ENCODE peak calls at places on chromosomes 1 and 21, in eight cellular contexts. One of them, this sample, is unnamed.

GRCh38 chr1:196608401-196609113 is at the start of gene KCNT2:
- DNase-seq in A549: peak
- DNase-seq in esophagus muscularis mucosa: no peak
- DNase-seq in stomach: peak
- DNase-seq in tibial nerve: peak
- DNase-seq in K562: peak
- DNase-seq in H1: peak
- DNase-seq in upper lobe of left lung: peak
- DNase-seq in this sample: peak

GRCh38 chr1:229431270-229432115 is 2.4 kb downstream of the ACTA1 start:
- DNase-seq in A549: no peak
- DNase-seq in esophagus muscularis mucosa: no peak
- DNase-seq in stomach: no peak
- DNase-seq in tibial nerve: no peak
- DNase-seq in K562: no peak
- DNase-seq in H1: no peak
- DNase-seq in upper lobe of left lung: no peak
- DNase-seq in this sample: no peak

GRCh38 chr1:52602328-52603300 is at the start of gene GPX7:
- DNase-seq in A549: no peak
- DNase-seq in esophagus muscularis mucosa: no peak
- DNase-seq in stomach: peak
- DNase-seq in tibial nerve: no peak
- DNase-seq in K562: no peak
- DNase-seq in H1: peak
- DNase-seq in upper lobe of left lung: peak
- DNase-seq in this sample: peak

GRCh38 chr1:248924696-248925532 is 18.9 kb downstream of the PGBD2 start:
- DNase-seq in A549: peak
- DNase-seq in esophagus muscularis mucosa: no peak
- DNase-seq in stomach: peak
- DNase-seq in tibial nerve: no peak
- DNase-seq in K562: no peak
- DNase-seq in H1: no peak
- DNase-seq in upper lobe of left lung: no peak
- DNase-seq in this sample: no peak

GRCh38 chr1:41529621-41530395 is 45.3 kb upstream of the EDN2 start:
- DNase-seq in A549: no peak
- DNase-seq in esophagus muscularis mucosa: no peak
- DNase-seq in stomach: no peak
- DNase-seq in tibial nerve: no peak
- DNase-seq in K562: peak
- DNase-seq in H1: no peak
- DNase-seq in upper lobe of left lung: no peak
- DNase-seq in this sample: no peak

GRCh38 chr1:214670098-214670497 is 67.1 kb downstream of the CENPF start:
- DNase-seq in A549: no peak
- DNase-seq in esophagus muscularis mucosa: no peak
- DNase-seq in stomach: peak
- DNase-seq in tibial nerve: peak
- DNase-seq in K562: no peak
- DNase-seq in H1: no peak
- DNase-seq in upper lobe of left lung: no peak
- DNase-seq in this sample: peak

GRCh38 chr1:27575861-27576331 is 28.0 kb downstream of the AHDC1 start:
- DNase-seq in A549: peak
- DNase-seq in esophagus muscularis mucosa: peak
- DNase-seq in stomach: peak
- DNase-seq in tibial nerve: no peak
- DNase-seq in K562: peak
- DNase-seq in H1: peak
- DNase-seq in upper lobe of left lung: peak
- DNase-seq in this sample: peak

GRCh38 chr1:203381151-203381751 is 30.3 kb upstream of the FMOD start:
- DNase-seq in A549: no peak
- DNase-seq in esophagus muscularis mucosa: peak
- DNase-seq in stomach: no peak
- DNase-seq in tibial nerve: no peak
- DNase-seq in K562: no peak
- DNase-seq in H1: no peak
- DNase-seq in upper lobe of left lung: no peak
- DNase-seq in this sample: no peak

GRCh38 chr1:8133657-8134430 is 107.7 kb upstream of the ERRFI1 start:
- DNase-seq in A549: no peak
- DNase-seq in esophagus muscularis mucosa: peak
- DNase-seq in stomach: peak
- DNase-seq in tibial nerve: peak
- DNase-seq in K562: no peak
- DNase-seq in H1: no peak
- DNase-seq in upper lobe of left lung: no peak
- DNase-seq in this sample: peak

GRCh38 chr1:155893389-155894142 is 17.6 kb downstream of the RIT1 start:
- DNase-seq in A549: peak
- DNase-seq in esophagus muscularis mucosa: no peak
- DNase-seq in stomach: no peak
- DNase-seq in tibial nerve: no peak
- DNase-seq in K562: no peak
- DNase-seq in H1: no peak
- DNase-seq in upper lobe of left lung: no peak
- DNase-seq in this sample: no peak

GRCh38 chr1:240363315-240363714 is 248.6 kb downstream of the GREM2 start:
- DNase-seq in A549: no peak
- DNase-seq in esophagus muscularis mucosa: no peak
- DNase-seq in stomach: no peak
- DNase-seq in tibial nerve: no peak
- DNase-seq in K562: no peak
- DNase-seq in H1: no peak
- DNase-seq in upper lobe of left lung: no peak
- DNase-seq in this sample: no peak

GRCh38 chr21:42534901-42535378 is 21.3 kb downstream of the SLC37A1 start:
- DNase-seq in A549: no peak
- DNase-seq in esophagus muscularis mucosa: no peak
- DNase-seq in stomach: peak
- DNase-seq in tibial nerve: no peak
- DNase-seq in K562: no peak
- DNase-seq in H1: no peak
- DNase-seq in upper lobe of left lung: no peak
- DNase-seq in this sample: no peak

GRCh38 chr21:45819478-45820170 is 161.9 kb upstream of the COL6A1 start:
- DNase-seq in A549: no peak
- DNase-seq in esophagus muscularis mucosa: peak
- DNase-seq in stomach: no peak
- DNase-seq in tibial nerve: no peak
- DNase-seq in K562: no peak
- DNase-seq in H1: no peak
- DNase-seq in upper lobe of left lung: no peak
- DNase-seq in this sample: no peak

GRCh38 chr1:108830119-108831008 is 26.5 kb downstream of the AKNAD1 start:
- DNase-seq in A549: peak
- DNase-seq in esophagus muscularis mucosa: peak
- DNase-seq in stomach: peak
- DNase-seq in tibial nerve: peak
- DNase-seq in K562: peak
- DNase-seq in H1: no peak
- DNase-seq in upper lobe of left lung: peak
- DNase-seq in this sample: no peak

GRCh38 chr1:213415686-213416380 is 364.8 kb downstream of the RPS6KC1 start:
- DNase-seq in A549: no peak
- DNase-seq in esophagus muscularis mucosa: peak
- DNase-seq in stomach: no peak
- DNase-seq in tibial nerve: no peak
- DNase-seq in K562: no peak
- DNase-seq in H1: no peak
- DNase-seq in upper lobe of left lung: no peak
- DNase-seq in this sample: no peak

GRCh38 chr1:97864615-97865014 is 56.2 kb downstream of the DPYD start:
- DNase-seq in A549: no peak
- DNase-seq in esophagus muscularis mucosa: no peak
- DNase-seq in stomach: no peak
- DNase-seq in tibial nerve: no peak
- DNase-seq in K562: no peak
- DNase-seq in H1: no peak
- DNase-seq in upper lobe of left lung: no peak
- DNase-seq in this sample: no peak

GRCh38 chr1:187244623-187245022 is 415.9 kb downstream of the PLA2G4A start:
- DNase-seq in A549: no peak
- DNase-seq in esophagus muscularis mucosa: no peak
- DNase-seq in stomach: no peak
- DNase-seq in tibial nerve: no peak
- DNase-seq in K562: no peak
- DNase-seq in H1: no peak
- DNase-seq in upper lobe of left lung: no peak
- DNase-seq in this sample: peak

GRCh38 chr1:219329606-219330005 is 155.9 kb downstream of the LYPLAL1 start:
- DNase-seq in A549: no peak
- DNase-seq in esophagus muscularis mucosa: no peak
- DNase-seq in stomach: no peak
- DNase-seq in tibial nerve: no peak
- DNase-seq in K562: no peak
- DNase-seq in H1: no peak
- DNase-seq in upper lobe of left lung: no peak
- DNase-seq in this sample: no peak

GRCh38 chr1:103274886-103275285 is 166.6 kb upstream of the COL11A1 start:
- DNase-seq in A549: no peak
- DNase-seq in esophagus muscularis mucosa: no peak
- DNase-seq in stomach: no peak
- DNase-seq in tibial nerve: no peak
- DNase-seq in K562: no peak
- DNase-seq in H1: no peak
- DNase-seq in upper lobe of left lung: no peak
- DNase-seq in this sample: no peak

GRCh38 chr1:41456847-41457540 is 27.5 kb downstream of the EDN2 start:
- DNase-seq in A549: no peak
- DNase-seq in esophagus muscularis mucosa: no peak
- DNase-seq in stomach: no peak
- DNase-seq in tibial nerve: no peak
- DNase-seq in K562: no peak
- DNase-seq in H1: no peak
- DNase-seq in upper lobe of left lung: no peak
- DNase-seq in this sample: no peak

GRCh38 chr1:214474467-214474866 is 76.9 kb downstream of the PTPN14 start:
- DNase-seq in A549: no peak
- DNase-seq in esophagus muscularis mucosa: no peak
- DNase-seq in stomach: no peak
- DNase-seq in tibial nerve: no peak
- DNase-seq in K562: no peak
- DNase-seq in H1: no peak
- DNase-seq in upper lobe of left lung: no peak
- DNase-seq in this sample: no peak

GRCh38 chr1:108057536-108057935 is 92.6 kb upstream of the VAV3 start:
- DNase-seq in A549: no peak
- DNase-seq in esophagus muscularis mucosa: no peak
- DNase-seq in stomach: no peak
- DNase-seq in tibial nerve: peak
- DNase-seq in K562: no peak
- DNase-seq in H1: no peak
- DNase-seq in upper lobe of left lung: peak
- DNase-seq in this sample: no peak

GRCh38 chr1:2356911-2357845 is 34.2 kb downstream of the MORN1 start:
- DNase-seq in A549: no peak
- DNase-seq in esophagus muscularis mucosa: no peak
- DNase-seq in stomach: no peak
- DNase-seq in tibial nerve: no peak
- DNase-seq in K562: no peak
- DNase-seq in H1: no peak
- DNase-seq in upper lobe of left lung: no peak
- DNase-seq in this sample: no peak
- H3K4me3 ChIP-seq in A549: no peak
- H3K4me3 ChIP-seq in esophagus muscularis mucosa: no peak
- H3K4me3 ChIP-seq in stomach: no peak
- H3K4me3 ChIP-seq in tibial nerve: no peak
- H3K4me3 ChIP-seq in K562: no peak
- H3K4me3 ChIP-seq in H1: no peak
- H3K4me3 ChIP-seq in upper lobe of left lung: no peak
- H3K4me3 ChIP-seq in this sample: no peak

GRCh38 chr1:95983831-95984230 is 737.8 kb upstream of the PTBP2 start:
- DNase-seq in A549: no peak
- DNase-seq in esophagus muscularis mucosa: no peak
- DNase-seq in stomach: no peak
- DNase-seq in tibial nerve: no peak
- DNase-seq in K562: no peak
- DNase-seq in H1: no peak
- DNase-seq in upper lobe of left lung: no peak
- DNase-seq in this sample: no peak

GRCh38 chr1:95982706-95983105 is 738.9 kb upstream of the PTBP2 start:
- DNase-seq in A549: no peak
- DNase-seq in esophagus muscularis mucosa: no peak
- DNase-seq in stomach: no peak
- DNase-seq in tibial nerve: no peak
- DNase-seq in K562: no peak
- DNase-seq in H1: no peak
- DNase-seq in upper lobe of left lung: no peak
- DNase-seq in this sample: no peak

GRCh38 chr1:95990033-95990432 is 731.6 kb upstream of the PTBP2 start:
- DNase-seq in A549: no peak
- DNase-seq in esophagus muscularis mucosa: no peak
- DNase-seq in stomach: no peak
- DNase-seq in tibial nerve: no peak
- DNase-seq in K562: no peak
- DNase-seq in H1: no peak
- DNase-seq in upper lobe of left lung: no peak
- DNase-seq in this sample: no peak

GRCh38 chr1:95984975-95985374 is 736.6 kb upstream of the PTBP2 start:
- DNase-seq in A549: no peak
- DNase-seq in esophagus muscularis mucosa: no peak
- DNase-seq in stomach: no peak
- DNase-seq in tibial nerve: no peak
- DNase-seq in K562: no peak
- DNase-seq in H1: no peak
- DNase-seq in upper lobe of left lung: no peak
- DNase-seq in this sample: no peak
- TF ChIP-seq EP300 in A549: no peak
- TF ChIP-seq EP300 in esophagus muscularis mucosa: no peak
- TF ChIP-seq EP300 in stomach: no peak
- TF ChIP-seq EP300 in tibial nerve: no peak
- TF ChIP-seq EP300 in K562: no peak
- TF ChIP-seq EP300 in H1: no peak
- TF ChIP-seq EP300 in upper lobe of left lung: no peak
- TF ChIP-seq EP300 in this sample: no peak

DNA sequence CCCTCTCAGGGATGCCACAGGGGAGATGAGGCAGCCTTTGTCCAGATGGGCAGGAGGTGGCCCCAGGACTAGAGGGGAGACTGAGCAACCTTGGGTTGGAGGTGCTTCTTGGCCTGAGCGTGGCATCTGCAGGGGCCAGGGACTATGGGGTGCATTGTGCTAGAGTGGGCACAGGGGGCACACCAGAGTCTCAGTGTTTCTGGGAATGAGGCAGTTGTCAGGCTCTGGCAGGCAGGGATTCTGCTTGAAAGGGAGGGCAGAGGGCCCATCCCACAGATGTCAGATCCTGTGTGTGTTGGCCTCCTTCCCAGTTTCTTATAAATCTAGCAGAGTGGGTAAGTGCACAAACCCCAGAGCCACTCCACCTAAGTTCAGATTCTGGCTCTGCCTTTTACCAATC is 13.7 kb downstream of the LGR6 start:
- DNase-seq in A549: peak
- DNase-seq in esophagus muscularis mucosa: no peak
- DNase-seq in stomach: no peak
- DNase-seq in tibial nerve: no peak
- DNase-seq in K562: no peak
- DNase-seq in H1: no peak
- DNase-seq in upper lobe of left lung: no peak
- DNase-seq in this sample: no peak
- TF ChIP-seq CTCF in A549: no peak
- TF ChIP-seq CTCF in esophagus muscularis mucosa: no peak
- TF ChIP-seq CTCF in stomach: no peak
- TF ChIP-seq CTCF in tibial nerve: no peak
- TF ChIP-seq CTCF in K562: no peak
- TF ChIP-seq CTCF in H1: peak
- TF ChIP-seq CTCF in upper lobe of left lung: no peak
- TF ChIP-seq CTCF in this sample: no peak

GRCh38 chr1:54640863-54641836 is at the start of gene MROH7:
- DNase-seq in A549: no peak
- DNase-seq in esophagus muscularis mucosa: no peak
- DNase-seq in stomach: no peak
- DNase-seq in tibial nerve: no peak
- DNase-seq in K562: peak
- DNase-seq in H1: no peak
- DNase-seq in upper lobe of left lung: no peak
- DNase-seq in this sample: no peak
- H3K4me3 ChIP-seq in A549: no peak
- H3K4me3 ChIP-seq in esophagus muscularis mucosa: no peak
- H3K4me3 ChIP-seq in stomach: no peak
- H3K4me3 ChIP-seq in tibial nerve: no peak
- H3K4me3 ChIP-seq in K562: no peak
- H3K4me3 ChIP-seq in H1: no peak
- H3K4me3 ChIP-seq in upper lobe of left lung: no peak
- H3K4me3 ChIP-seq in this sample: no peak